ENCODE peak calls at places on chromosomes 12 and 14, in four cellular contexts. One of them, this sample, is unnamed.

GRCh38 chr12:15632708-15633107 is 156.5 kb downstream of the EPS8 start:
- DNase-seq in HL-60: no peak
- DNase-seq in brain microvascular endothelial cell: no peak
- DNase-seq in stimulated activated CD8-positive, alpha-beta memory T cell treated with anti-CD3 and anti-CD28 coated beads, Interleukin-2, amount 100 ng/mL, for 48 hours: no peak
- DNase-seq in this sample: no peak

GRCh38 chr12:116547955-116548471 is 11.2 kb upstream of the MAP1LC3B2 start:
- DNase-seq in HL-60: peak
- DNase-seq in brain microvascular endothelial cell: peak
- DNase-seq in stimulated activated CD8-positive, alpha-beta memory T cell treated with anti-CD3 and anti-CD28 coated beads, Interleukin-2, amount 100 ng/mL, for 48 hours: no peak
- DNase-seq in this sample: peak

GRCh38 chr14:76135722-76136121 is 16.0 kb upstream of the GPATCH2L start:
- DNase-seq in HL-60: no peak
- DNase-seq in brain microvascular endothelial cell: no peak
- DNase-seq in stimulated activated CD8-positive, alpha-beta memory T cell treated with anti-CD3 and anti-CD28 coated beads, Interleukin-2, amount 100 ng/mL, for 48 hours: no peak
- DNase-seq in this sample: no peak

GRCh38 chr12:110050927-110051326 is 2.6 kb upstream of the C12orf76 start:
- DNase-seq in HL-60: no peak
- DNase-seq in brain microvascular endothelial cell: no peak
- DNase-seq in stimulated activated CD8-positive, alpha-beta memory T cell treated with anti-CD3 and anti-CD28 coated beads, Interleukin-2, amount 100 ng/mL, for 48 hours: no peak
- DNase-seq in this sample: no peak

GRCh38 chr12:113246478-113247122 is 25.3 kb downstream of the TPCN1 start:
- DNase-seq in HL-60: no peak
- DNase-seq in brain microvascular endothelial cell: no peak
- DNase-seq in stimulated activated CD8-positive, alpha-beta memory T cell treated with anti-CD3 and anti-CD28 coated beads, Interleukin-2, amount 100 ng/mL, for 48 hours: no peak
- DNase-seq in this sample: peak

GRCh38 chr14:59398841-59399240 is 66.3 kb downstream of the GPR135 start:
- DNase-seq in HL-60: peak
- DNase-seq in brain microvascular endothelial cell: no peak
- DNase-seq in stimulated activated CD8-positive, alpha-beta memory T cell treated with anti-CD3 and anti-CD28 coated beads, Interleukin-2, amount 100 ng/mL, for 48 hours: no peak
- DNase-seq in this sample: no peak

GRCh38 chr14:51369814-51370213 is 129.8 kb downstream of the TMX1 start:
- DNase-seq in HL-60: peak
- DNase-seq in brain microvascular endothelial cell: no peak
- DNase-seq in stimulated activated CD8-positive, alpha-beta memory T cell treated with anti-CD3 and anti-CD28 coated beads, Interleukin-2, amount 100 ng/mL, for 48 hours: no peak
- DNase-seq in this sample: peak

GRCh38 chr12:12813120-12814101 is at the start of gene DDX47:
- DNase-seq in HL-60: peak
- DNase-seq in brain microvascular endothelial cell: peak
- DNase-seq in stimulated activated CD8-positive, alpha-beta memory T cell treated with anti-CD3 and anti-CD28 coated beads, Interleukin-2, amount 100 ng/mL, for 48 hours: peak
- DNase-seq in this sample: peak

GRCh38 chr14:31829256-31829923 is 247.7 kb upstream of the ARHGAP5 start:
- DNase-seq in HL-60: no peak
- DNase-seq in brain microvascular endothelial cell: peak
- DNase-seq in stimulated activated CD8-positive, alpha-beta memory T cell treated with anti-CD3 and anti-CD28 coated beads, Interleukin-2, amount 100 ng/mL, for 48 hours: no peak
- DNase-seq in this sample: peak

GRCh38 chr12:8948711-8949524 is 527 bp downstream of the M6PR start:
- DNase-seq in HL-60: peak
- DNase-seq in brain microvascular endothelial cell: peak
- DNase-seq in stimulated activated CD8-positive, alpha-beta memory T cell treated with anti-CD3 and anti-CD28 coated beads, Interleukin-2, amount 100 ng/mL, for 48 hours: no peak
- DNase-seq in this sample: peak

GRCh38 chr12:21221778-21222177 is 90.8 kb downstream of the SLCO1B1 start:
- DNase-seq in HL-60: no peak
- DNase-seq in brain microvascular endothelial cell: no peak
- DNase-seq in stimulated activated CD8-positive, alpha-beta memory T cell treated with anti-CD3 and anti-CD28 coated beads, Interleukin-2, amount 100 ng/mL, for 48 hours: no peak
- DNase-seq in this sample: no peak

GRCh38 chr12:13450231-13451080 is 253.9 kb downstream of the EMP1 start:
- DNase-seq in HL-60: no peak
- DNase-seq in brain microvascular endothelial cell: no peak
- DNase-seq in stimulated activated CD8-positive, alpha-beta memory T cell treated with anti-CD3 and anti-CD28 coated beads, Interleukin-2, amount 100 ng/mL, for 48 hours: no peak
- DNase-seq in this sample: no peak

GRCh38 chr14:23167006-23167847 is 16.2 kb downstream of the SLC7A8 start:
- DNase-seq in HL-60: no peak
- DNase-seq in brain microvascular endothelial cell: no peak
- DNase-seq in stimulated activated CD8-positive, alpha-beta memory T cell treated with anti-CD3 and anti-CD28 coated beads, Interleukin-2, amount 100 ng/mL, for 48 hours: no peak
- DNase-seq in this sample: no peak

GRCh38 chr12:34390846-34391700 is 368.8 kb downstream of the ALG10 start:
- DNase-seq in HL-60: no peak
- DNase-seq in brain microvascular endothelial cell: no peak
- DNase-seq in stimulated activated CD8-positive, alpha-beta memory T cell treated with anti-CD3 and anti-CD28 coated beads, Interleukin-2, amount 100 ng/mL, for 48 hours: no peak
- DNase-seq in this sample: no peak

GRCh38 chr12:76646366-76646765 is 86.8 kb upstream of the OSBPL8 start:
- DNase-seq in HL-60: no peak
- DNase-seq in brain microvascular endothelial cell: no peak
- DNase-seq in stimulated activated CD8-positive, alpha-beta memory T cell treated with anti-CD3 and anti-CD28 coated beads, Interleukin-2, amount 100 ng/mL, for 48 hours: no peak
- DNase-seq in this sample: no peak

GRCh38 chr12:45121224-45121623 is 70.3 kb upstream of the DBX2 start:
- DNase-seq in HL-60: no peak
- DNase-seq in brain microvascular endothelial cell: no peak
- DNase-seq in stimulated activated CD8-positive, alpha-beta memory T cell treated with anti-CD3 and anti-CD28 coated beads, Interleukin-2, amount 100 ng/mL, for 48 hours: no peak
- DNase-seq in this sample: no peak

GRCh38 chr14:60315181-60315580 is 66.2 kb downstream of the PPM1A start:
- DNase-seq in HL-60: no peak
- DNase-seq in brain microvascular endothelial cell: no peak
- DNase-seq in stimulated activated CD8-positive, alpha-beta memory T cell treated with anti-CD3 and anti-CD28 coated beads, Interleukin-2, amount 100 ng/mL, for 48 hours: no peak
- DNase-seq in this sample: no peak

GRCh38 chr14:88551936-88552565 is 2.8 kb downstream of the PTPN21 start:
- DNase-seq in HL-60: no peak
- DNase-seq in brain microvascular endothelial cell: no peak
- DNase-seq in stimulated activated CD8-positive, alpha-beta memory T cell treated with anti-CD3 and anti-CD28 coated beads, Interleukin-2, amount 100 ng/mL, for 48 hours: no peak
- DNase-seq in this sample: no peak

GRCh38 chr12:100368066-100368465 is 11.2 kb downstream of the SLC17A8 start:
- DNase-seq in HL-60: no peak
- DNase-seq in brain microvascular endothelial cell: no peak
- DNase-seq in stimulated activated CD8-positive, alpha-beta memory T cell treated with anti-CD3 and anti-CD28 coated beads, Interleukin-2, amount 100 ng/mL, for 48 hours: no peak
- DNase-seq in this sample: no peak

GRCh38 chr14:81096656-81097055 is 124.1 kb downstream of the GTF2A1 start:
- DNase-seq in HL-60: no peak
- DNase-seq in brain microvascular endothelial cell: no peak
- DNase-seq in stimulated activated CD8-positive, alpha-beta memory T cell treated with anti-CD3 and anti-CD28 coated beads, Interleukin-2, amount 100 ng/mL, for 48 hours: no peak
- DNase-seq in this sample: no peak

GRCh38 chr14:21825147-21825743 is 151.6 kb upstream of the OR4E1 start:
- DNase-seq in HL-60: peak
- DNase-seq in brain microvascular endothelial cell: peak
- DNase-seq in stimulated activated CD8-positive, alpha-beta memory T cell treated with anti-CD3 and anti-CD28 coated beads, Interleukin-2, amount 100 ng/mL, for 48 hours: peak
- DNase-seq in this sample: peak

GRCh38 chr12:90058721-90059120 is 350.1 kb upstream of the ATP2B1 start:
- DNase-seq in HL-60: no peak
- DNase-seq in brain microvascular endothelial cell: peak
- DNase-seq in stimulated activated CD8-positive, alpha-beta memory T cell treated with anti-CD3 and anti-CD28 coated beads, Interleukin-2, amount 100 ng/mL, for 48 hours: no peak
- DNase-seq in this sample: no peak

GRCh38 chr14:60573943-60574496 is 65.1 kb downstream of the SIX6 start:
- DNase-seq in HL-60: no peak
- DNase-seq in brain microvascular endothelial cell: no peak
- DNase-seq in stimulated activated CD8-positive, alpha-beta memory T cell treated with anti-CD3 and anti-CD28 coated beads, Interleukin-2, amount 100 ng/mL, for 48 hours: no peak
- DNase-seq in this sample: no peak

GRCh38 chr14:91284791-91285548 is 40.5 kb upstream of the GPR68 start:
- DNase-seq in HL-60: no peak
- DNase-seq in brain microvascular endothelial cell: no peak
- DNase-seq in stimulated activated CD8-positive, alpha-beta memory T cell treated with anti-CD3 and anti-CD28 coated beads, Interleukin-2, amount 100 ng/mL, for 48 hours: no peak
- DNase-seq in this sample: no peak

GRCh38 chr12:2112401-2112800 is 59.6 kb downstream of the CACNA1C start:
- DNase-seq in HL-60: no peak
- DNase-seq in brain microvascular endothelial cell: no peak
- DNase-seq in stimulated activated CD8-positive, alpha-beta memory T cell treated with anti-CD3 and anti-CD28 coated beads, Interleukin-2, amount 100 ng/mL, for 48 hours: no peak
- DNase-seq in this sample: no peak

GRCh38 chr12:31034372-31034771 is 39.3 kb upstream of the DDX11 start:
- DNase-seq in HL-60: no peak
- DNase-seq in brain microvascular endothelial cell: no peak
- DNase-seq in stimulated activated CD8-positive, alpha-beta memory T cell treated with anti-CD3 and anti-CD28 coated beads, Interleukin-2, amount 100 ng/mL, for 48 hours: no peak
- DNase-seq in this sample: no peak

GRCh38 chr12:123595729-123596128 is 6.2 kb upstream of the DDX55 start:
- DNase-seq in HL-60: no peak
- DNase-seq in brain microvascular endothelial cell: no peak
- DNase-seq in stimulated activated CD8-positive, alpha-beta memory T cell treated with anti-CD3 and anti-CD28 coated beads, Interleukin-2, amount 100 ng/mL, for 48 hours: no peak
- DNase-seq in this sample: no peak

GRCh38 chr12:24463392-24463791 is 485.5 kb downstream of the BCAT1 start:
- DNase-seq in HL-60: no peak
- DNase-seq in brain microvascular endothelial cell: no peak
- DNase-seq in stimulated activated CD8-positive, alpha-beta memory T cell treated with anti-CD3 and anti-CD28 coated beads, Interleukin-2, amount 100 ng/mL, for 48 hours: no peak
- DNase-seq in this sample: no peak